ENCODE peak calls at places on chromosomes 2 and 18, in nine cellular contexts. One of them, this sample, is unnamed.

GRCh38 chr2:143685439-143686078 is 556.3 kb downstream of the ARHGAP15 start:
- DNase-seq in astrocyte of the cerebellum: no peak
- DNase-seq in NB4: no peak
- DNase-seq in fibroblast of the aortic adventitia: no peak
- DNase-seq in breast epithelium: no peak
- DNase-seq in OCI-LY7: no peak
- DNase-seq in mesothelial cell of epicardium: no peak
- DNase-seq in tibial artery: no peak
- DNase-seq in GM23338: no peak
- DNase-seq in this sample: no peak

GRCh38 chr2:136253288-136254004 is 135.5 kb upstream of the CXCR4 start:
- DNase-seq in tibial artery: peak; percentile 55
- DNase-seq in OCI-LY7: peak; percentile 75
- DNase-seq in breast epithelium: no peak
- DNase-seq in astrocyte of the cerebellum: no peak
- DNase-seq in mesothelial cell of epicardium: no peak
- DNase-seq in fibroblast of the aortic adventitia: no peak
- DNase-seq in NB4: no peak
- DNase-seq in GM23338: no peak
- DNase-seq in this sample: no peak

GRCh38 chr2:241133436-241133820 is 15.8 kb downstream of the PASK start:
- DNase-seq in GM23338: no peak
- DNase-seq in mesothelial cell of epicardium: no peak
- DNase-seq in OCI-LY7: no peak
- DNase-seq in astrocyte of the cerebellum: no peak
- DNase-seq in fibroblast of the aortic adventitia: no peak
- DNase-seq in tibial artery: peak; percentile 7
- DNase-seq in NB4: no peak
- DNase-seq in breast epithelium: no peak
- DNase-seq in this sample: no peak

GRCh38 chr2:186575302-186575701 is 14.6 kb upstream of the ITGAV start:
- DNase-seq in NB4: peak; percentile 92
- DNase-seq in GM23338: peak; percentile 49
- DNase-seq in breast epithelium: no peak
- DNase-seq in tibial artery: peak; percentile 64
- DNase-seq in astrocyte of the cerebellum: peak; percentile 98
- DNase-seq in OCI-LY7: no peak
- DNase-seq in mesothelial cell of epicardium: no peak
- DNase-seq in fibroblast of the aortic adventitia: peak; percentile 99
- DNase-seq in this sample: no peak

GRCh38 chr2:158688722-158689121 is 106.4 kb upstream of the DAPL1 start:
- DNase-seq in OCI-LY7: no peak
- DNase-seq in NB4: peak; percentile 32
- DNase-seq in astrocyte of the cerebellum: no peak
- DNase-seq in fibroblast of the aortic adventitia: peak; percentile 12
- DNase-seq in GM23338: peak; percentile 12
- DNase-seq in mesothelial cell of epicardium: no peak
- DNase-seq in tibial artery: no peak
- DNase-seq in breast epithelium: no peak
- DNase-seq in this sample: no peak

GRCh38 chr2:71505086-71505769 is 51.9 kb downstream of the DYSF start:
- DNase-seq in breast epithelium: no peak
- DNase-seq in NB4: no peak
- DNase-seq in fibroblast of the aortic adventitia: peak; percentile 4
- DNase-seq in OCI-LY7: no peak
- DNase-seq in GM23338: no peak
- DNase-seq in astrocyte of the cerebellum: no peak
- DNase-seq in mesothelial cell of epicardium: peak; percentile 51
- DNase-seq in tibial artery: no peak
- DNase-seq in this sample: no peak

GRCh38 chr2:23620841-23621341 is 235.9 kb downstream of the KLHL29 start:
- DNase-seq in astrocyte of the cerebellum: no peak
- DNase-seq in fibroblast of the aortic adventitia: peak; percentile 51
- DNase-seq in tibial artery: no peak
- DNase-seq in breast epithelium: no peak
- DNase-seq in OCI-LY7: no peak
- DNase-seq in mesothelial cell of epicardium: peak; percentile 53
- DNase-seq in NB4: peak; percentile 68
- DNase-seq in GM23338: no peak
- DNase-seq in this sample: peak; percentile 50

GRCh38 chr2:10410001-10410671 is 38.0 kb downstream of the ODC1 start:
- DNase-seq in astrocyte of the cerebellum: no peak
- DNase-seq in GM23338: no peak
- DNase-seq in mesothelial cell of epicardium: no peak
- DNase-seq in fibroblast of the aortic adventitia: no peak
- DNase-seq in tibial artery: no peak
- DNase-seq in NB4: peak; percentile 90
- DNase-seq in OCI-LY7: peak; percentile 84
- DNase-seq in breast epithelium: no peak
- DNase-seq in this sample: no peak

GRCh38 chr2:85954918-85955420 is 66.2 kb upstream of the ST3GAL5 start:
- DNase-seq in tibial artery: no peak
- DNase-seq in astrocyte of the cerebellum: no peak
- DNase-seq in mesothelial cell of epicardium: no peak
- DNase-seq in breast epithelium: no peak
- DNase-seq in OCI-LY7: no peak
- DNase-seq in NB4: no peak
- DNase-seq in fibroblast of the aortic adventitia: no peak
- DNase-seq in GM23338: no peak
- DNase-seq in this sample: no peak

GRCh38 chr2:239168575-239168974 is 232.2 kb downstream of the HDAC4 start:
- DNase-seq in GM23338: no peak
- DNase-seq in breast epithelium: no peak
- DNase-seq in tibial artery: peak; percentile 12
- DNase-seq in fibroblast of the aortic adventitia: no peak
- DNase-seq in OCI-LY7: no peak
- DNase-seq in mesothelial cell of epicardium: no peak
- DNase-seq in NB4: no peak
- DNase-seq in astrocyte of the cerebellum: no peak
- DNase-seq in this sample: peak; percentile 6

GRCh38 chr2:134002391-134002790 is 251.5 kb upstream of the MGAT5 start:
- DNase-seq in mesothelial cell of epicardium: no peak
- DNase-seq in fibroblast of the aortic adventitia: no peak
- DNase-seq in breast epithelium: no peak
- DNase-seq in OCI-LY7: no peak
- DNase-seq in GM23338: no peak
- DNase-seq in astrocyte of the cerebellum: no peak
- DNase-seq in tibial artery: no peak
- DNase-seq in NB4: no peak
- DNase-seq in this sample: no peak

GRCh38 chr18:49890041-49890440 is 76.7 kb upstream of the ACAA2 start:
- DNase-seq in mesothelial cell of epicardium: no peak
- DNase-seq in NB4: no peak
- DNase-seq in OCI-LY7: no peak
- DNase-seq in tibial artery: no peak
- DNase-seq in fibroblast of the aortic adventitia: no peak
- DNase-seq in GM23338: no peak
- DNase-seq in astrocyte of the cerebellum: no peak
- DNase-seq in breast epithelium: no peak
- DNase-seq in this sample: no peak

GRCh38 chr18:49884959-49885358 is 71.6 kb upstream of the ACAA2 start:
- DNase-seq in fibroblast of the aortic adventitia: no peak
- DNase-seq in astrocyte of the cerebellum: no peak
- DNase-seq in mesothelial cell of epicardium: no peak
- DNase-seq in NB4: no peak
- DNase-seq in tibial artery: no peak
- DNase-seq in OCI-LY7: no peak
- DNase-seq in breast epithelium: no peak
- DNase-seq in GM23338: no peak
- DNase-seq in this sample: no peak

GRCh38 chr18:49884465-49884864 is 71.1 kb upstream of the ACAA2 start:
- DNase-seq in fibroblast of the aortic adventitia: no peak
- DNase-seq in tibial artery: no peak
- DNase-seq in breast epithelium: no peak
- DNase-seq in mesothelial cell of epicardium: no peak
- DNase-seq in GM23338: no peak
- DNase-seq in astrocyte of the cerebellum: no peak
- DNase-seq in OCI-LY7: no peak
- DNase-seq in NB4: no peak
- DNase-seq in this sample: no peak

GRCh38 chr18:49892148-49892924 is 79.0 kb upstream of the ACAA2 start:
- DNase-seq in fibroblast of the aortic adventitia: no peak
- DNase-seq in breast epithelium: no peak
- DNase-seq in OCI-LY7: no peak
- DNase-seq in mesothelial cell of epicardium: no peak
- DNase-seq in astrocyte of the cerebellum: peak; percentile 28
- DNase-seq in NB4: no peak
- DNase-seq in tibial artery: no peak
- DNase-seq in GM23338: no peak
- DNase-seq in this sample: no peak

DNA sequence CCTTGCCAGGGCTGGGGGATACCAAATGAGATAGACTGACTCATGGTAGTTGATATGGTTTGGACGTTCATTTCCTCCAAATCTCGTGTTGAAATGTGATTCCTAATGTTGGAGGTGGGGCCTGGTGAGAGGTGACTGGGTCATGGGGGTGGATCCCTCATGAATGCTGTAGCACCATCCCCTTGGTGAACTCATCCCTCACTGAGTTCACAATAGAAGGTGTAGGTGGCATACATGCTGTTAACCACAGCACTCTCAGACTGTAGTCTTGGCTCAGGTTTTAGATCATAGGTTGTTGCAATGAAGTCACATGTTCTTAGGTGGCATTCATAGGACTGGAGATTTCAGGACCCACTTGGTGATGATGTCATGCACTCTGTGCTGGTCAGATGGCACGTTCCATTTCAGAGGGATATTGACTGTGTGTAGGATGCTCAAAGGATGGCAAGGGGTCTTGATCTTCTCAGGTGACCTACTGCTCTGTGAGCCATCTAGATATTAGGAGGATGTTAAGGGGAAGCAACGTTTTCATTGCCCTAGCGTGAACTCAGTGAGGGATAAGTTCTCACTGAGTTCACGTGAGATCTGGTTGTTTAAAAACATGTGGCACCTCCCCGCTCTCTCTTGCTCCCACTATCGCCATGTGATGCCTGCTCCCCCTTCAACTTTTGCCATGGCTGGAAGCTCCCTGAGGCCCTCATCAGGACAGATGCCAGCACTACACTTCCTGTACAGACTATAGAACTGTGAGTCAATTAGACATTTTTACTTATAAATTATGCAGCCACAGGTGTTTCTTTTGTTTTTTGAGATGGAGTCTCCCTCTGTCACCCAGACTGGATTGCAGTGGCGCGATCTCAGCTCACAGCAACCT is 73.8 kb upstream of the ACAA2 start:
- DNase-seq in NB4: peak; percentile 9
- DNase-seq in breast epithelium: no peak
- DNase-seq in GM23338: peak; percentile 64
- DNase-seq in OCI-LY7: no peak
- DNase-seq in mesothelial cell of epicardium: no peak
- DNase-seq in astrocyte of the cerebellum: no peak
- DNase-seq in fibroblast of the aortic adventitia: no peak
- DNase-seq in tibial artery: no peak
- DNase-seq in this sample: no peak
- TF ChIP-seq CTCF in NB4: no peak
- TF ChIP-seq CTCF in breast epithelium: no peak
- TF ChIP-seq CTCF in GM23338: peak; percentile 56
- TF ChIP-seq CTCF in OCI-LY7: peak; percentile 12
- TF ChIP-seq CTCF in mesothelial cell of epicardium: no peak
- TF ChIP-seq CTCF in astrocyte of the cerebellum: no peak
- TF ChIP-seq CTCF in fibroblast of the aortic adventitia: no peak
- TF ChIP-seq CTCF in tibial artery: no peak
- TF ChIP-seq CTCF in this sample: no peak

GRCh38 chr18:54020346-54020745 is 204.1 kb downstream of the MBD2 start:
- DNase-seq in fibroblast of the aortic adventitia: peak; percentile 1
- DNase-seq in GM23338: no peak
- DNase-seq in mesothelial cell of epicardium: no peak
- DNase-seq in tibial artery: no peak
- DNase-seq in OCI-LY7: no peak
- DNase-seq in breast epithelium: no peak
- DNase-seq in astrocyte of the cerebellum: no peak
- DNase-seq in NB4: no peak
- DNase-seq in this sample: no peak
- TF ChIP-seq CTCF in fibroblast of the aortic adventitia: no peak
- TF ChIP-seq CTCF in GM23338: no peak
- TF ChIP-seq CTCF in mesothelial cell of epicardium: no peak
- TF ChIP-seq CTCF in tibial artery: no peak
- TF ChIP-seq CTCF in OCI-LY7: no peak
- TF ChIP-seq CTCF in breast epithelium: no peak
- TF ChIP-seq CTCF in astrocyte of the cerebellum: no peak
- TF ChIP-seq CTCF in NB4: no peak
- TF ChIP-seq CTCF in this sample: no peak

GRCh38 chr2:35033748-35034147 is 1321.8 kb upstream of the CRIM1 start:
- DNase-seq in mesothelial cell of epicardium: no peak
- DNase-seq in breast epithelium: no peak
- DNase-seq in GM23338: no peak
- DNase-seq in fibroblast of the aortic adventitia: no peak
- DNase-seq in OCI-LY7: no peak
- DNase-seq in astrocyte of the cerebellum: no peak
- DNase-seq in NB4: no peak
- DNase-seq in tibial artery: no peak
- DNase-seq in this sample: no peak

DNA sequence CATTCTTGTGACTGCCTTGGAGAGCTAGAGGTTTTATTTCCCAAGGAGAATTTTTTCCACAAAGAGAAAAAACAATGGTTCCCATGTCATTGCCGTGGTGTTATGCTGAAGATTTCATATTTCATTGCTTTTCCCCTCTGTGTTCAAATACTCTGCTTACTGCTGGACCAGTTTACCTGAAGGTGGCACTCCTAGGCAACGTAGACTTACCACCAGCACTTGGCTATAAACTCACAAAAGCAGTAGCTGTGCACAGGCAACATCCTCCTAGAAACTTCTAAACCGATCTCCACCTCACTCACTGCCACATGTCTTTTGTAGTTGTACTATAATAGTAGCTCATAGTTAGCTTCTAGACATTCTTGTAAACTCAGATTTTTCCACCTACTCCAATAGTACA is 1319.7 kb upstream of the CRIM1 start:
- DNase-seq in OCI-LY7: no peak
- DNase-seq in tibial artery: no peak
- DNase-seq in GM23338: peak; percentile 14
- DNase-seq in fibroblast of the aortic adventitia: no peak
- DNase-seq in NB4: peak; percentile 10
- DNase-seq in mesothelial cell of epicardium: no peak
- DNase-seq in breast epithelium: no peak
- DNase-seq in astrocyte of the cerebellum: no peak
- DNase-seq in this sample: no peak
- TF ChIP-seq CTCF in OCI-LY7: peak; percentile 61
- TF ChIP-seq CTCF in tibial artery: no peak
- TF ChIP-seq CTCF in GM23338: peak; percentile 60
- TF ChIP-seq CTCF in fibroblast of the aortic adventitia: no peak
- TF ChIP-seq CTCF in NB4: no peak
- TF ChIP-seq CTCF in mesothelial cell of epicardium: no peak
- TF ChIP-seq CTCF in breast epithelium: no peak
- TF ChIP-seq CTCF in astrocyte of the cerebellum: peak; percentile 46
- TF ChIP-seq CTCF in this sample: no peak

DNA sequence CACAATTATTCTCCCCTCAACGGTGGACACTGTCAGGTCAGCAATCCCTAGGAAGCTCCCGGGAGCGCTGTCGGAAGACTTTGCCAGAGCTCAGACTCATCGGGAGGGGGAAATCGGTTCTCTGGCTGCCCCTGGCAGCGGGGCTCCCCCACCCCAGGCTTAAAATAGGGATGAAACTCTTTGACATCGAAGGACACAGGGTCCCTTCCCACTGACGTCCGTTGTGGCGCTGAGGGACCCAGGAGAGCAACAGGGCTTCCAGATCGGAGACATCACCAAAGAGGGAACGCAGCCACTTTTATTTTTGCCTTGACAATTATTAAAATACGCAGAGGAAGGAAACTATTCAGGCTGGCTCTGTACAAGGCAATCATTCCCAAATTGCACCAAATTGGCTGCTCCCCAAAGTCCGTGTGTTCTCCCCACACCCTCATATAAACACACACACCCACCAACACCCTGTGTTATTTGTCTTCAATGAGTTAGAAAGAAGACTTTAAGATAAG is 249.0 kb downstream of the CDH20 start:
- DNase-seq in mesothelial cell of epicardium: no peak
- DNase-seq in tibial artery: peak; percentile 26
- DNase-seq in NB4: no peak
- DNase-seq in astrocyte of the cerebellum: no peak
- DNase-seq in GM23338: no peak
- DNase-seq in breast epithelium: no peak
- DNase-seq in fibroblast of the aortic adventitia: peak; percentile 55
- DNase-seq in OCI-LY7: no peak
- DNase-seq in this sample: no peak
- TF ChIP-seq CTCF in mesothelial cell of epicardium: peak; percentile 61
- TF ChIP-seq CTCF in tibial artery: no peak
- TF ChIP-seq CTCF in NB4: no peak
- TF ChIP-seq CTCF in astrocyte of the cerebellum: no peak
- TF ChIP-seq CTCF in GM23338: no peak
- TF ChIP-seq CTCF in breast epithelium: no peak
- TF ChIP-seq CTCF in fibroblast of the aortic adventitia: no peak
- TF ChIP-seq CTCF in OCI-LY7: peak; percentile 36
- TF ChIP-seq CTCF in this sample: peak; percentile 68